ENCODE peak calls at places on chromosomes 1 and 21, in eight cellular contexts. M is H9; U is neural crest cell; N is ovary; K is heart right ventricle; I is adrenal gland; Q is CD8-positive, alpha-beta T cell; W is esophagus squamous epithelium. E is an unnamed sample.

GRCh38 chr1:162475089-162475488 is 22.5 kb upstream of the UHMK1 start:
- DNase-seq in N (no peak), U (no peak), I (no peak), K (no peak), Q (no peak), W (no peak), M (no peak), E (no peak)

GRCh38 chr1:169003864-169004516 is 102.5 kb upstream of the ATP1B1 start:
- DNase-seq in I (peak), K (peak), U (no peak), N (peak), M (no peak), W (no peak), Q (no peak), E (no peak)

GRCh38 chr21:45611296-45611695 is 32.2 kb upstream of the PCBP3 start:
- DNase-seq in M (peak), K (no peak), Q (peak), W (no peak), N (no peak), I (no peak), U (no peak), E (no peak)

GRCh38 chr1:19628879-19629278 is 15.2 kb upstream of the NBL1 start:
- DNase-seq in I (no peak), N (no peak), Q (no peak), M (no peak), W (no peak), K (no peak), U (no peak), E (no peak)

GRCh38 chr21:44485254-44485793 is 30.0 kb downstream of the LRRC3 start:
- DNase-seq in W (no peak), M (peak), I (peak), U (peak), Q (peak), K (no peak), N (no peak), E (no peak)

GRCh38 chr1:67607286-67607685 is 77.7 kb upstream of the GADD45A start:
- DNase-seq in Q (no peak), U (no peak), N (no peak), K (no peak), W (no peak), M (no peak), I (no peak), E (no peak)

GRCh38 chr1:167077128-167077867 is 12.9 kb downstream of the GPA33 start:
- DNase-seq in U (no peak), Q (no peak), K (no peak), W (no peak), I (no peak), M (no peak), N (no peak), E (no peak)

GRCh38 chr1:204826970-204827369 is 43.7 kb upstream of the NFASC start:
- DNase-seq in U (peak), I (no peak), K (no peak), N (no peak), M (peak), Q (no peak), W (no peak), E (peak)

GRCh38 chr1:231279683-231280082 is 38.7 kb downstream of the GNPAT start:
- DNase-seq in W (no peak), K (no peak), U (no peak), I (no peak), Q (no peak), N (no peak), M (no peak), E (no peak)

GRCh38 chr1:231286603-231287002 is 45.6 kb downstream of the GNPAT start:
- DNase-seq in Q (no peak), U (no peak), M (no peak), W (no peak), N (no peak), I (no peak), K (no peak), E (no peak)

GRCh38 chr1:231279081-231279480 is 38.1 kb downstream of the GNPAT start:
- DNase-seq in Q (no peak), N (no peak), K (no peak), M (no peak), U (no peak), W (no peak), I (no peak), E (no peak)

DNA sequence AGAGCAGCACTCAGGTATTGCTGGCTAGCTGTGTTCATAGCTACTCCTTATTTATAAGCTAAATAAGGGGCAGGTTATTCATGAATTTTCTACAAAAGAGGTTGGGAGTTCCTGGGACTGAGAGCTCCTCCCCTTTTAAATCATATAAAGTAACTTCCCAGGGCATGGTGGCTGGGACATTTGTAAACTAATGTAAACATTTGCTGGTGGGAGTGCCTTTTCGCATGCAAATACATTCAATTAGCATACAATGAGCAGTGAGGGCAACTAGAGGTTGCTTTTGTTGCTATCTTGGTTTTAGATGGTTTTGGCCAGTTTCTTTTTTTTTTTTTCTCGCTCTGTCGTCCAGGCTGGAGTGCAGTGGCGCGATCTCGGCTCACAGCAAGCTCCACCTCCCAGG is 43.4 kb downstream of the GNPAT start:
- DNase-seq in I (no peak), K (no peak), U (no peak), N (no peak), M (no peak), Q (no peak), W (no peak), E (no peak)
- TF ChIP-seq CTCF in I (no peak), K (no peak), U (no peak), N (no peak), M (no peak), Q (no peak), W (no peak), E (no peak)

DNA sequence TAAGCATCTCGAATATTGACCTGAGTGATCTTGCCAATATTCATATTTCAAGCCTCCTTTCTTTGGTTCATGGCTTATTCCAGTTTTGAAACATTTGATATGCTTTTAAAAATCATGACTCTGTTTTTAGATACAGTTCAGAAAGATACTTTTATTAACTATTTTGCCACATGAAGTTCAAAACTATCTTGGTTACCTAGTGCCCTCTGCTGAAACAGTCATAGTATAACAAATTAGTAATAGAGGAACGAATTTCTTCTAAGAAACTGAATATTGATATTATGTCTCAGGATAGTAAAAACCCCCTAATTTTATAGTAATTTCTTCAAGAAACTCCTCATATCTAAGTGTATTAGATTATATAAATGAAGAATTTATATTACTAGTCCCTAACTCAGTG is 52.6 kb upstream of the RC3H1 start:
- DNase-seq in K (no peak), M (no peak), I (no peak), U (no peak), N (no peak), Q (no peak), W (no peak), E (no peak)
- TF ChIP-seq CTCF in K (peak), M (peak), I (peak), U (peak), N (no peak), Q (peak), W (no peak), E (no peak)

GRCh38 chr1:1040004-1040991 is 20.4 kb downstream of the AGRN start:
- DNase-seq in N (peak), K (peak), I (peak), Q (peak), W (no peak), M (peak), U (peak), E (peak)
- TF ChIP-seq CTCF in N (no peak), K (no peak), I (peak), Q (no peak), W (no peak), M (peak), U (peak), E (peak)

GRCh38 chr1:55329826-55330432 is 114.8 kb upstream of the USP24 start:
- DNase-seq in W (no peak), Q (no peak), N (no peak), K (no peak), U (no peak), I (no peak), M (no peak), E (no peak)
- TF ChIP-seq CTCF in W (no peak), Q (no peak), N (no peak), K (no peak), U (no peak), I (no peak), M (no peak), E (no peak)

GRCh38 chr1:153339802-153340201 is 8.8 kb downstream of the PGLYRP4 start:
- DNase-seq in Q (no peak), I (no peak), K (no peak), W (no peak), M (no peak), N (no peak), U (no peak), E (no peak)
- TF ChIP-seq CTCF in Q (no peak), I (no peak), K (no peak), W (no peak), M (no peak), N (no peak), U (no peak), E (no peak)

GRCh38 chr1:108537976-108538375 is 21.9 kb upstream of the EEIG2 start:
- DNase-seq in M (no peak), W (no peak), N (no peak), Q (no peak), U (no peak), K (no peak), I (no peak), E (no peak)
- TF ChIP-seq CTCF in M (no peak), W (no peak), N (no peak), Q (no peak), U (no peak), K (no peak), I (no peak), E (no peak)

DNA sequence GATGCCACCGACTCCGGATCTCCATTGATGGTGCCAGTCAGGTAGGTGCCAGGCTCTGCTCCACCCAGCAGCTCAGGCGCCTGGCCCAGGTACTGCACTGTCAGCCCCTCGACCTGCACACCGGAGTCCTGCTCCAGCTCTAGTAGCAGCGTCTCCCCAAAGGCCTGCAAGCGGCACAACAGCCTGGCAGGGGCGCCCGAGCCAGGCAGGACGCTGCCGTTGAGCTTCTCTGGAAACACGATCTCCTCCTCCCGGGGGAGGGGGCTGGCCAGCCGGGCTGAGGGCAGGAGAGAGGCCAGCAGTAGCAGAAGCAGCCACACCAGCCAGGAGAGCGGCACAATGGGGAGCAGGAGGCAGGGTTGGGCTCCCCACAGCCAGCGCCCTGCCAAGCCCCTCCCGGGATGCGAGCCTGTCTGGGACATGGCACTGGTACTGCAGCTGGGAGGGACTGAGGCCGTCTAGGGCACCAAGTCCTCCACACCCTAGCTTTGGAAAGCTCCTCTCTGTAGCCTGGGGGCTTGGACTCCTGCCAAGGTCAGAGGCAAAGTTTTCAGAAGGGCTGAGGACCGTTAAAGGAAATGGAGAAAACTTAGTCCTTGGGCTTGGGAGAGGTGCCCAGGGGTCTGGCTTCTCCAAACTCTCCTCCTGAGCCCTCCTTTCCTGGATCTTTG is 513 bp downstream of the ADAMTS4 start:
- DNase-seq in U (peak), K (peak), M (peak), N (peak), I (peak), W (no peak), Q (no peak), E (peak)
- TF ChIP-seq CTCF in U (no peak), K (no peak), M (peak), N (no peak), I (peak), W (no peak), Q (no peak), E (peak)

GRCh38 chr1:202012544-202013478 is 2.4 kb downstream of the ELF3 start:
- DNase-seq in M (no peak), I (no peak), K (no peak), Q (no peak), U (no peak), W (no peak), N (no peak), E (no peak)
- TF ChIP-seq CTCF in M (no peak), I (no peak), K (no peak), Q (no peak), U (no peak), W (no peak), N (no peak), E (no peak)

GRCh38 chr21:22573834-22574233 is 1575.6 kb downstream of the NCAM2 start:
- DNase-seq in Q (no peak), N (no peak), U (no peak), K (no peak), M (no peak), W (no peak), I (no peak), E (no peak)

GRCh38 chr21:22575165-22575584 is 1577.0 kb downstream of the NCAM2 start:
- DNase-seq in Q (no peak), M (peak), K (no peak), W (no peak), I (peak), U (peak), N (no peak), E (no peak)
- TF ChIP-seq CTCF in Q (no peak), M (peak), K (peak), W (no peak), I (peak), U (peak), N (no peak), E (peak)

E was measured in progenitor cell of endocrine pancreas.